ENCODE peak calls at places on chromosomes 1 and 21, in five cellular contexts. One of them, this sample, is unnamed.

GRCh38 chr1:15758953-15759661 is 512 bp downstream of the FBLIM1 start:
- DNase-seq in hippocampal formation: no peak
- DNase-seq in NCI-H446: no peak
- DNase-seq in AG09309: no peak
- DNase-seq in left ventricle myocardium superior: no peak
- DNase-seq in this sample: no peak

GRCh38 chr1:150321826-150322166 is 463 bp downstream of the PRPF3 start:
- DNase-seq in hippocampal formation: no peak
- DNase-seq in NCI-H446: no peak
- DNase-seq in AG09309: no peak
- DNase-seq in left ventricle myocardium superior: no peak
- DNase-seq in this sample: no peak

GRCh38 chr1:111992396-111992985 is 3.0 kb upstream of the KCND3 start:
- DNase-seq in hippocampal formation: no peak
- DNase-seq in NCI-H446: no peak
- DNase-seq in AG09309: no peak
- DNase-seq in left ventricle myocardium superior: peak; percentile 41
- DNase-seq in this sample: no peak

GRCh38 chr1:243433737-243434370 is 178.0 kb downstream of the SDCCAG8 start:
- DNase-seq in hippocampal formation: no peak
- DNase-seq in NCI-H446: no peak
- DNase-seq in AG09309: no peak
- DNase-seq in left ventricle myocardium superior: no peak
- DNase-seq in this sample: no peak

GRCh38 chr1:34101151-34101550 is 63.9 kb downstream of the CSMD2 start:
- DNase-seq in hippocampal formation: no peak
- DNase-seq in NCI-H446: no peak
- DNase-seq in AG09309: peak; percentile 61
- DNase-seq in left ventricle myocardium superior: no peak
- DNase-seq in this sample: peak; percentile 33

GRCh38 chr1:90850925-90851710 is 134.0 kb upstream of the BARHL2 start:
- DNase-seq in hippocampal formation: peak; percentile 73
- DNase-seq in NCI-H446: peak; percentile 79
- DNase-seq in AG09309: peak; percentile 25
- DNase-seq in left ventricle myocardium superior: peak; percentile 92
- DNase-seq in this sample: peak; percentile 15

GRCh38 chr1:3567405-3567804 is 43.9 kb downstream of the MEGF6 start:
- DNase-seq in hippocampal formation: no peak
- DNase-seq in NCI-H446: no peak
- DNase-seq in AG09309: no peak
- DNase-seq in left ventricle myocardium superior: no peak
- DNase-seq in this sample: no peak

GRCh38 chr1:2345297-2346075 is 45.9 kb downstream of the MORN1 start:
- DNase-seq in hippocampal formation: no peak
- DNase-seq in NCI-H446: no peak
- DNase-seq in AG09309: no peak
- DNase-seq in left ventricle myocardium superior: no peak
- DNase-seq in this sample: no peak

GRCh38 chr1:204150702-204151561 is 912 bp downstream of the ETNK2 start:
- DNase-seq in hippocampal formation: no peak
- DNase-seq in NCI-H446: no peak
- DNase-seq in AG09309: no peak
- DNase-seq in left ventricle myocardium superior: peak; percentile 41
- DNase-seq in this sample: peak; percentile 21

GRCh38 chr1:160813215-160813614 is 17.2 kb downstream of the LY9 start:
- DNase-seq in hippocampal formation: no peak
- DNase-seq in NCI-H446: no peak
- DNase-seq in AG09309: no peak
- DNase-seq in left ventricle myocardium superior: no peak
- DNase-seq in this sample: peak; percentile 50

GRCh38 chr1:118988186-118989005 is at the start of gene TBX15:
- DNase-seq in hippocampal formation: no peak
- DNase-seq in NCI-H446: no peak
- DNase-seq in AG09309: no peak
- DNase-seq in left ventricle myocardium superior: no peak
- DNase-seq in this sample: no peak

GRCh38 chr1:15952317-15953258 is 23.3 kb downstream of the ZBTB17 start:
- DNase-seq in hippocampal formation: no peak
- DNase-seq in NCI-H446: no peak
- DNase-seq in AG09309: peak; percentile 85
- DNase-seq in left ventricle myocardium superior: no peak
- DNase-seq in this sample: peak; percentile 86

GRCh38 chr1:154971341-154971998 is 923 bp upstream of the SHC1 start:
- DNase-seq in hippocampal formation: no peak
- DNase-seq in NCI-H446: no peak
- DNase-seq in AG09309: no peak
- DNase-seq in left ventricle myocardium superior: no peak
- DNase-seq in this sample: peak; percentile 49

GRCh38 chr1:11908139-11909021 is 17.8 kb downstream of the KIAA2013 start:
- DNase-seq in hippocampal formation: peak; percentile 71
- DNase-seq in NCI-H446: peak; percentile 100
- DNase-seq in AG09309: peak; percentile 97
- DNase-seq in left ventricle myocardium superior: peak; percentile 82
- DNase-seq in this sample: peak; percentile 98

GRCh38 chr1:179293340-179294327 is at the start of gene SOAT1:
- DNase-seq in hippocampal formation: peak; percentile 89
- DNase-seq in NCI-H446: peak; percentile 81
- DNase-seq in AG09309: peak; percentile 46
- DNase-seq in left ventricle myocardium superior: peak; percentile 98
- DNase-seq in this sample: peak; percentile 69

GRCh38 chr1:9058465-9058864 is 11.0 kb downstream of the SLC2A5 start:
- DNase-seq in hippocampal formation: no peak
- DNase-seq in NCI-H446: no peak
- DNase-seq in AG09309: no peak
- DNase-seq in left ventricle myocardium superior: no peak
- DNase-seq in this sample: peak; percentile 38

GRCh38 chr21:45540601-45540970 is 1.7 kb downstream of the SLC19A1 start:
- DNase-seq in hippocampal formation: no peak
- DNase-seq in NCI-H446: no peak
- DNase-seq in AG09309: no peak
- DNase-seq in left ventricle myocardium superior: no peak
- DNase-seq in this sample: no peak

GRCh38 chr1:37338658-37339057 is 135.7 kb upstream of the ZC3H12A start:
- DNase-seq in hippocampal formation: peak; percentile 71
- DNase-seq in NCI-H446: peak; percentile 59
- DNase-seq in AG09309: no peak
- DNase-seq in left ventricle myocardium superior: no peak
- DNase-seq in this sample: no peak

GRCh38 chr1:78843111-78843908 is 163.2 kb downstream of the ADGRL4 start:
- DNase-seq in hippocampal formation: no peak
- DNase-seq in NCI-H446: no peak
- DNase-seq in AG09309: no peak
- DNase-seq in left ventricle myocardium superior: no peak
- DNase-seq in this sample: no peak

GRCh38 chr1:184605941-184606340 is 148.7 kb downstream of the EDEM3 start:
- DNase-seq in hippocampal formation: no peak
- DNase-seq in NCI-H446: no peak
- DNase-seq in AG09309: no peak
- DNase-seq in left ventricle myocardium superior: no peak
- DNase-seq in this sample: peak; percentile 80

GRCh38 chr1:202658251-202658650 is 52.0 kb downstream of the SYT2 start:
- DNase-seq in hippocampal formation: no peak
- DNase-seq in NCI-H446: no peak
- DNase-seq in AG09309: no peak
- DNase-seq in left ventricle myocardium superior: no peak
- DNase-seq in this sample: no peak

GRCh38 chr1:27192039-27192529 is 37.2 kb upstream of the SLC9A1 start:
- DNase-seq in hippocampal formation: no peak
- DNase-seq in NCI-H446: no peak
- DNase-seq in AG09309: no peak
- DNase-seq in left ventricle myocardium superior: no peak
- DNase-seq in this sample: no peak

GRCh38 chr1:169107673-169108160 is 1.2 kb downstream of the ATP1B1 start:
- DNase-seq in hippocampal formation: no peak
- DNase-seq in NCI-H446: no peak
- DNase-seq in AG09309: no peak
- DNase-seq in left ventricle myocardium superior: no peak
- DNase-seq in this sample: no peak